ENCODE peak calls at places on chromosomes 13 and 19, in seven cellular contexts. V is IMR-90, T is fibroblast of lung, A is OCI-LY7, S is Caco-2, U is breast epithelium, E is lung. L is an unnamed sample.

GRCh38 chr13:111341886-111342285 is 21.4 kb downstream of the TEX29 start:
- DNase-seq in V (no peak), T (no peak), A (no peak), S (no peak), U (no peak), E (peak; percentile 18), L (no peak)

GRCh38 chr13:86188170-86188569 is 389.0 kb upstream of the SLITRK6 start:
- DNase-seq in V (no peak), T (no peak), A (no peak), S (no peak), U (no peak), E (no peak), L (no peak)

GRCh38 chr19:52237771-52238400 is 31.5 kb upstream of the ZNF766 start:
- DNase-seq in V (peak; percentile 75), T (peak; percentile 53), A (peak; percentile 68), S (peak; percentile 69), U (no peak), E (peak; percentile 45), L (peak; percentile 21)

GRCh38 chr13:102402292-102402691 is 444 bp upstream of the FGF14 start:
- DNase-seq in V (peak; percentile 39), T (peak; percentile 48), A (no peak), S (no peak), U (no peak), E (no peak), L (no peak)

GRCh38 chr13:34738251-34739170 is 203.6 kb upstream of the NBEA start:
- DNase-seq in V (no peak), T (no peak), A (no peak), S (no peak), U (no peak), E (no peak), L (no peak)

GRCh38 chr13:95809429-95809828 is 132.5 kb downstream of the DNAJC3 start:
- DNase-seq in V (no peak), T (no peak), A (no peak), S (no peak), U (no peak), E (no peak), L (no peak)

GRCh38 chr13:24223341-24224231 is 63.1 kb downstream of the SPATA13 start:
- DNase-seq in V (no peak), T (no peak), A (no peak), S (no peak), U (no peak), E (no peak), L (no peak)

GRCh38 chr19:15331419-15332310 is 674 bp downstream of the BRD4 start:
- DNase-seq in V (no peak), T (peak; percentile 33), A (peak; percentile 71), S (peak; percentile 80), U (no peak), E (peak; percentile 42), L (no peak)

GRCh38 chr19:46902402-46902766 is 41.6 kb downstream of the ARHGAP35 start:
- DNase-seq in V (peak; percentile 31), T (peak; percentile 49), A (no peak), S (peak; percentile 61), U (no peak), E (peak; percentile 40), L (no peak)

GRCh38 chr19:3409346-3410064 is 43.1 kb downstream of the NFIC start:
- DNase-seq in V (no peak), T (no peak), A (no peak), S (no peak), U (peak; percentile 84), E (no peak), L (no peak)

GRCh38 chr19:48596679-48597465 is 9.7 kb upstream of the SPACA4 start:
- DNase-seq in V (no peak), T (no peak), A (no peak), S (no peak), U (no peak), E (no peak), L (no peak)

GRCh38 chr19:42363614-42364346 is 26.3 kb downstream of the CNFN start:
- DNase-seq in V (no peak), T (no peak), A (peak; percentile 52), S (no peak), U (no peak), E (no peak), L (no peak)

GRCh38 chr19:14135985-14136508 is 342 bp downstream of the ASF1B start:
- DNase-seq in V (no peak), T (no peak), A (no peak), S (no peak), U (no peak), E (no peak), L (no peak)

GRCh38 chr19:30332445-30333234 is 39.5 kb upstream of the ZNF536 start:
- DNase-seq in V (no peak), T (no peak), A (no peak), S (no peak), U (no peak), E (no peak), L (no peak)

GRCh38 chr13:39134574-39134973 is 96.3 kb downstream of the NHLRC3 start:
- DNase-seq in V (no peak), T (no peak), A (no peak), S (no peak), U (no peak), E (no peak), L (no peak)

GRCh38 chr19:19366691-19367396 is 38.6 kb upstream of the GATAD2A start:
- DNase-seq in V (peak; percentile 64), T (peak; percentile 69), A (peak; percentile 92), S (peak; percentile 93), U (peak; percentile 77), E (peak; percentile 80), L (peak; percentile 59)

GRCh38 chr19:45385392-45386221 is 15.2 kb upstream of the ERCC2 start:
- DNase-seq in V (no peak), T (no peak), A (no peak), S (no peak), U (no peak), E (no peak), L (no peak)

GRCh38 chr13:92530364-92530763 is 696.2 kb upstream of the GPC6 start:
- DNase-seq in V (peak; percentile 3), T (no peak), A (no peak), S (peak; percentile 9), U (no peak), E (no peak), L (no peak)

GRCh38 chr19:58406818-58407657 is 1.4 kb upstream of the ZNF584 start:
- DNase-seq in V (no peak), T (no peak), A (peak; percentile 32), S (peak; percentile 36), U (no peak), E (no peak), L (no peak)

GRCh38 chr13:107832521-107833095 is 382.7 kb downstream of the LIG4 start:
- DNase-seq in V (no peak), T (no peak), A (no peak), S (no peak), U (no peak), E (no peak), L (no peak)

GRCh38 chr13:107834717-107835116 is 380.6 kb downstream of the LIG4 start:
- DNase-seq in V (peak; percentile 31), T (peak; percentile 28), A (no peak), S (no peak), U (no peak), E (no peak), L (no peak)

GRCh38 chr13:107838592-107839161 is 376.7 kb downstream of the LIG4 start:
- DNase-seq in V (no peak), T (no peak), A (no peak), S (no peak), U (no peak), E (no peak), L (no peak)

GRCh38 chr13:107834268-107834667 is 381.1 kb downstream of the LIG4 start:
- DNase-seq in V (peak; percentile 37), T (peak; percentile 65), A (no peak), S (no peak), U (no peak), E (no peak), L (no peak)

DNA sequence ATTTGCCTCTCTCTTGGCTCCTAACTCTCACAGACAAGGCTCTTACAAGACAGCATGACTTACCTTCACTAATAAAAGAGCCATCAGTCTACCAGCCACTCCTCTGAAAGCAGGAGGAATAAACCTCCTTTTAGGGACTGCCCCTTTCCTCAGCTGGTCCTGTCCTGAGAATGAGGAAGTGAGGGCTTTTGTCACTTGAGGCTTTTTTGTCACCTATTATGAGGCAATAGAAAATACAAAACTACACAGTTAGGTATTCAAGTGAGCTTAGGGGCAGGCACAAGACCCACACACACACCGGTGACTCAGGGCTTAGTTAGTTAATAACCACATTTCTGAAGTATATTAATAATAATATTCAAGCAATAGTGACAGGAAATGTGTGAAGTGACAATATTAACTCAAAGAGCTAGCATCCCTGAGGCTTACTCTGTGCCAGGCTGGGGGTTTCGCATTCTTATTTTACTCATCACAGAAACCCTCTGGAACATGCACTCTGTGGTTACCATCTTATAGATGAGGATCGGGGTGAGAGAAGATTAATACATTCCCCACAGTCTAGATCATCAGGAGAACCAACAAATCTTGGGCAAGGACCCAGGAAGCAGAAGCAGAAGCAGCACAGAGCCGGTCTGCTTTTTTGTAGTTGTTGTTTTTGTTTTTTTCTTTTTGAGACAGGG is 379.9 kb downstream of the LIG4 start:
- DNase-seq in V (peak; percentile 88), T (peak; percentile 95), A (no peak), S (no peak), U (no peak), E (no peak), L (no peak)
- H3K4me3 ChIP-seq in V (no peak overlapping the region), T (no peak overlapping the region), A (no peak overlapping the region), S (no peak overlapping the region), U (no peak overlapping the region), E (no peak overlapping the region), L (no peak overlapping the region)

DNA sequence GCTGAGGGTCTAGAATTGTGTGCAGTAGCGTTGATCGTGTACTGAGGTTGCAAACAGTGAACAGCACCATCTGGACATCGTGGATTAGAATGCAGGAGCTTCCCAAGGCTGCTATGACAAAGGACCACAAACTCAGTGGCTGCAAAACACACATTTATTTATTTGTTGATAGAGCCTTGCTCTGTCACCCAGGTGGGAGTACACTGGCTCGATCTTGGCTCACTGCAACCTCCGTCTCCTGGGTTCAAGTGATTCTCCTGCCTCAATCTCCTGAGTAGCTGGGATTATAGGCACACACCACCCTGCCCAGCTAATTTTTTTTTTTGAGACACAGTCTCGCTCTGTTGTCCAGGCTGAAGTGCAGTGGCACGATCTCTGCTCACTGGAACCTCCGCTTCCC is 2.3 kb upstream of the UHRF1 start:
- DNase-seq in V (no peak), T (no peak), A (no peak), S (no peak), U (no peak), E (no peak), L (no peak)
- TF ChIP-seq CTCF in V (no peak), T (no peak), A (no peak), S (no peak), U (no peak), E (no peak), L (no peak)

DNA sequence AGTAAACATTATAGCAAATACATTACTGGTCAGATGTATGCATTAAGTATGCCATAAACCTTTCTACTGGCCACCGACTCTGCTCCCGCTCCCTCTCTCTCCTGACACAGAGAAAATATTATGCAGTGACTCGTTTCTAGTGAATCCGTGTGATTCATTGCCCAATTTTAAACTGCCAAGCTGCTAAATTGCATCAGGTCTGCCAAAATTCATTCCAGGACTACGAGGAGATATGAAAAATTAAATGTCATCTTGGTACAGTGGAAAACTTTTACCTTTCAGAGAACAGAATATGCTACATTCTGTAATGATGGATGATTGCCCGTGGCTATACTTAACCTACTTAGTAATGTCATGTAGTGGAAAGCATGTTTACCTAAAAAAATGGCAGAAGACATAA is 368.8 kb upstream of the TSHZ3 start:
- DNase-seq in V (no peak), T (peak; percentile 70), A (no peak), S (no peak), U (no peak), E (no peak), L (no peak)
- H3K4me3 ChIP-seq in V (no peak overlapping the region), T (no peak overlapping the region), A (no peak overlapping the region), S (no peak overlapping the region), U (no peak overlapping the region), E (no peak overlapping the region), L (no peak overlapping the region)

GRCh38 chr19:4609878-4610511 is 29.3 kb upstream of the TNFAIP8L1 start:
- DNase-seq in V (no peak), T (no peak), A (peak; percentile 38), S (no peak), U (no peak), E (no peak), L (no peak)
- TF ChIP-seq CTCF in V (no peak), T (no peak), A (no peak), S (no peak), U (no peak), E (no peak), L (no peak)

L was measured in LNCaP clone FGC.